ENCODE peak calls at places on chromosomes 2 and 18, in eight cellular contexts. O is T follicular helper cell; B is epithelial cell of proximal tubule; N is activated T-cell treated with anti-CD3 and anti-CD28 coated beads, Interleukin-2, amount 50 U/mL, for 24 hours; J is neural progenitor cell; X is stimulated activated naive B cell treated with anti-CD40 and anti-IgM and Interleukin-4, amounts not matched to agents 10 μg/mL and 1 μg/mL and 100 μg/mL, for 72 hours; G is chondrocyte; Z is skeletal muscle cell. E is an unnamed sample.

GRCh38 chr2:208407667-208408066 is 1.1 kb downstream of the PTH2R start:
- DNase-seq in Z (no peak), X (no peak), G (no peak), O (no peak), N (no peak), J (peak; percentile 43), B (no peak), E (no peak)

GRCh38 chr18:3248062-3248669 is 565 bp downstream of the MYL12A start:
- DNase-seq in G (no peak), Z (peak; percentile 36), N (no peak), B (no peak), X (no peak), O (no peak), J (peak; percentile 64), E (no peak)

GRCh38 chr18:13713455-13714055 is 12.8 kb downstream of the FAM210A start:
- DNase-seq in X (no peak), O (no peak), B (no peak), Z (no peak), N (no peak), J (no peak), G (no peak), E (no peak)

GRCh38 chr18:22325396-22325795 is 92.3 kb downstream of the CTAGE1 start:
- DNase-seq in X (no peak), B (no peak), Z (no peak), O (no peak), N (no peak), G (no peak), J (no peak), E (no peak)

GRCh38 chr2:150465703-150466569 is 21.5 kb downstream of the RND3 start:
- DNase-seq in N (no peak), J (no peak), X (no peak), G (no peak), B (no peak), Z (no peak), O (no peak), E (peak; percentile 48)

GRCh38 chr2:197090713-197091367 is 164.3 kb upstream of the PGAP1 start:
- DNase-seq in B (no peak), J (no peak), G (no peak), X (no peak), N (no peak), O (no peak), Z (no peak), E (no peak)

GRCh38 chr2:152098033-152098797 is 629 bp downstream of the CACNB4 start:
- DNase-seq in X (no peak), B (no peak), O (no peak), N (peak; percentile 39), G (no peak), Z (no peak), J (peak; percentile 65), E (no peak)

GRCh38 chr2:169034256-169034655 is 3.1 kb upstream of the ABCB11 start:
- DNase-seq in N (no peak), G (no peak), J (no peak), Z (no peak), O (no peak), B (no peak), X (no peak), E (no peak)

GRCh38 chr2:64354857-64355680 is 98.9 kb upstream of the LGALSL start:
- DNase-seq in X (no peak), G (no peak), Z (peak; percentile 54), J (no peak), B (peak; percentile 52), O (no peak), N (no peak), E (peak; percentile 64)